ENCODE peak calls at places on chromosomes 1 and 21, in ten cellular contexts. E is esophagus muscularis mucosa, B is small intestine, H is BJ, Z is fibroblast of lung, A is pancreas, I is neuronal stem cell, N is HL-60, S is MM.1S, V is heart right ventricle. J is an unnamed sample.

GRCh38 chr1:174116042-174116441 is 43.3 kb upstream of the RABGAP1L start:
- DNase-seq in E (no peak), B (no peak), H (no peak), Z (peak; percentile 6), A (no peak), I (no peak), N (peak; percentile 15), S (no peak), V (no peak), J (no peak)

GRCh38 chr1:182357177-182357576 is 34.4 kb downstream of the GLUL start:
- DNase-seq in E (no peak), B (no peak), H (no peak), Z (no peak), A (no peak), I (peak; percentile 41), N (no peak), S (no peak), V (no peak), J (no peak)

GRCh38 chr1:37477946-37478345 is 3.6 kb downstream of the ZC3H12A start:
- DNase-seq in E (no peak), B (no peak), H (no peak), Z (no peak), A (no peak), I (no peak), N (no peak), S (no peak), V (no peak), J (peak; percentile 23)

GRCh38 chr1:184860985-184861754 is 106.5 kb upstream of the EDEM3 start:
- DNase-seq in E (no peak), B (no peak), H (no peak), Z (no peak), A (peak; percentile 51), I (no peak), N (no peak), S (peak; percentile 35), V (no peak), J (peak; percentile 37)

GRCh38 chr21:15751037-15751436 is 21.3 kb downstream of the USP25 start:
- DNase-seq in E (no peak), B (no peak), H (no peak), Z (no peak), A (no peak), I (no peak), N (no peak), S (no peak), V (no peak), J (no peak)

GRCh38 chr1:170145691-170146676 is at the start of gene NTMT2:
- DNase-seq in E (no peak), B (no peak), H (no peak), Z (peak; percentile 64), A (no peak), I (peak; percentile 42), N (no peak), S (no peak), V (peak; percentile 63), J (no peak)

GRCh38 chr21:31184462-31184861 is 146.2 kb upstream of the KRTAP19-8 start:
- DNase-seq in E (no peak), B (no peak), H (no peak), Z (no peak), A (no peak), I (no peak), N (no peak), S (no peak), V (no peak), J (no peak)

GRCh38 chr1:160658162-160658955 is 11.5 kb upstream of the SLAMF1 start:
- DNase-seq in E (peak; percentile 47), B (peak; percentile 71), H (no peak), Z (no peak), A (no peak), I (no peak), N (no peak), S (no peak), V (no peak), J (no peak)

GRCh38 chr1:247103777-247104591 is at the start of gene ZNF669:
- DNase-seq in E (peak; percentile 99), B (peak; percentile 97), H (peak; percentile 78), Z (peak; percentile 95), A (peak; percentile 95), I (peak; percentile 92), N (peak; percentile 95), S (peak; percentile 98), V (peak; percentile 97), J (peak; percentile 98)

GRCh38 chr1:1619917-1620361 is 4.6 kb downstream of the MIB2 start:
- DNase-seq in E (no peak), B (no peak), H (no peak), Z (no peak), A (no peak), I (no peak), N (no peak), S (no peak), V (no peak), J (no peak)

GRCh38 chr1:63645301-63645700 is 52.1 kb downstream of the PGM1 start:
- DNase-seq in E (no peak), B (no peak), H (no peak), Z (peak; percentile 33), A (no peak), I (no peak), N (no peak), S (no peak), V (no peak), J (no peak)

GRCh38 chr1:28538286-28538685 is 14.6 kb upstream of the TRNAU1AP start:
- DNase-seq in E (no peak), B (no peak), H (no peak), Z (no peak), A (no peak), I (no peak), N (no peak), S (no peak), V (no peak), J (no peak)

GRCh38 chr21:22063140-22063539 is 1064.9 kb downstream of the NCAM2 start:
- DNase-seq in E (no peak), B (no peak), H (no peak), Z (no peak), A (no peak), I (no peak), N (no peak), S (no peak), V (no peak), J (no peak)

GRCh38 chr1:179366093-179366800 is 476 bp downstream of the AXDND1 start:
- DNase-seq in E (no peak), B (no peak), H (no peak), Z (peak; percentile 17), A (no peak), I (no peak), N (no peak), S (peak; percentile 33), V (no peak), J (no peak)

GRCh38 chr21:43268804-43269186 is 100.0 kb downstream of the CRYAA start:
- DNase-seq in E (no peak), B (no peak), H (no peak), Z (no peak), A (no peak), I (no peak), N (no peak), S (no peak), V (no peak), J (no peak)

GRCh38 chr1:22131875-22132486 is 10.9 kb downstream of the WNT4 start:
- DNase-seq in E (no peak), B (peak; percentile 36), H (no peak), Z (no peak), A (peak; percentile 37), I (peak; percentile 59), N (no peak), S (peak; percentile 40), V (no peak), J (peak; percentile 59)

GRCh38 chr1:62282909-62283308 is 36.3 kb downstream of the KANK4 start:
- DNase-seq in E (no peak), B (no peak), H (no peak), Z (no peak), A (no peak), I (no peak), N (no peak), S (no peak), V (no peak), J (no peak)
- H3K27me3 ChIP-seq in E (peaks cover 4% of the 10 kb centered on the region), B (no peaks in the 10 kb centered on the region), H (peaks cover 14% of the 10 kb centered on the region), Z (peaks cover 7% of the 10 kb centered on the region), A (no peaks in the 10 kb centered on the region), I (peaks cover 39% of the 10 kb centered on the region), N (peaks cover 2% of the 10 kb centered on the region), S (no peaks in the 10 kb centered on the region), V (peaks cover 18% of the 10 kb centered on the region), J (peaks cover 8% of the 10 kb centered on the region)

DNA sequence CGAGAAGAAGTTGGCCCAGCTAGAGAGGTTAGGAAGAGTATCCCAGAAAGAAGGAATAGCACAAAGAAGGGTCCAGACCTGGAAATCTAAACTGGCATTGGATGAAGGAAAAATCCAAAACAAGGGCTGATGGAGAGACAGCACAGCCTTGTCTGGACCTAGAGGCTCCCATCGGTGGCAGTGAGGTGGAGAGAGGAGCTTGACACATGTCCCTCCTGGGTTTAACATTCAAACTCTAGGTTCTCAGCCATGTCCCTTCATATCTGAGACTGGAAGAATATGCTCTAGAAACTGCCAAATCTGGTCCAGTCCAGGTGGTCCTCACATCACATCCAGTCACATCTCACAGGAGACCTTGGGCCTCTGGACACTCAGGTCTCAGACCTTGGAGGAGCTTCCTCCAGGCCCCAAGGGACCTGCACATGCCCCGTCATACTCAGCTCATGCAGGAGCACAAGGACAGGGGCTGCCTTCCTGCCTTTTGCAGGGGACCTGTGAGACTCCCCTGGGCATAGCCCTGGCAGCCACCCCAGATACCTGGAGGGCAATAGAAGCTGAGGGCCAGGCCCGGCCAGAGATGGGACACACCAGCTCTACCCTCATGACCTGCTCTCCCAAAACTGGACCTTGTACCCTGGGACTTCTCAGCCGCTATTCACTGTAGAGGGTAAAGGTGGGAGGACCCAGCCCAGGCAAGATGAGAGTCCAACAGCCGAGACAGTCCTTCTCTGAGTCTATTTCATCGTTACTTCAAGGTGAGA is 7.5 kb downstream of the TMEM125 start:
- DNase-seq in E (no peak), B (peak; percentile 90), H (no peak), Z (no peak), A (no peak), I (no peak), N (no peak), S (no peak), V (no peak), J (no peak)
- H3K27me3 ChIP-seq in E (no peaks in the 10 kb centered on the region), B (no peaks in the 10 kb centered on the region), H (no peaks in the 10 kb centered on the region), Z (no peaks in the 10 kb centered on the region), A (no peaks in the 10 kb centered on the region), I (peaks cover 2% of the 10 kb centered on the region), N (no peaks in the 10 kb centered on the region), S (no peaks in the 10 kb centered on the region), V (no peaks in the 10 kb centered on the region), J (no peaks in the 10 kb centered on the region)

DNA sequence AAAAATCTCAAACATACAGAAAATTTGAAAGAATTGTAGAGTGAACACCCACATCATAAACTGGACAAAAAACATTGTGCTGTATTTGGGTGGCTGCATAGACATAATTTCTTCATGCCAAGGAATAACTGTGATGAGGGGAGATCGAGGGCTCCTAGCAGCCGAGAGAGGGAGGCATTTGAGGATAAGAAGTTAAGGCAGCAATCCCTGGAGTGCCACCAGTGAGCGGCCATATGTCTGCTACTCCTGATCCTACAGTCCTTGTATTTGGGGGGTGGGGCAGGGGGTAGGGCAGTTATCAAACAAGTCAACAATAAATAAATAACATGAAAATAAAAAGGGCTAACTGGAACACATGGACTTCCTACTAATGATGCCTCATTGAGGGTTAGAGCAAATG is 54.5 kb downstream of the ATP5PO start:
- DNase-seq in E (no peak), B (no peak), H (no peak), Z (no peak), A (no peak), I (no peak), N (no peak), S (no peak), V (no peak), J (no peak)
- H3K27me3 ChIP-seq in E (no peaks in the 10 kb centered on the region), B (no peaks in the 10 kb centered on the region), H (peaks cover 3% of the 10 kb centered on the region), Z (peaks cover 6% of the 10 kb centered on the region), A (no peaks in the 10 kb centered on the region), I (no peaks in the 10 kb centered on the region), N (no peaks in the 10 kb centered on the region), S (no peaks in the 10 kb centered on the region), V (no peaks in the 10 kb centered on the region), J (no peaks in the 10 kb centered on the region)

GRCh38 chr1:228885845-228886244 is 150.6 kb downstream of the RHOU start:
- DNase-seq in E (no peak), B (no peak), H (no peak), Z (no peak), A (no peak), I (no peak), N (no peak), S (no peak), V (no peak), J (no peak)
- H3K27me3 ChIP-seq in E (no peaks in the 10 kb centered on the region), B (no peaks in the 10 kb centered on the region), H (no peaks in the 10 kb centered on the region), Z (no peaks in the 10 kb centered on the region), A (no peaks in the 10 kb centered on the region), I (no peaks in the 10 kb centered on the region), N (no peaks in the 10 kb centered on the region), S (no peaks in the 10 kb centered on the region), V (no peaks in the 10 kb centered on the region), J (no peaks in the 10 kb centered on the region)